ENCODE peak calls at places on chromosomes 7 and 10, in nine cellular contexts. I, K, Z, C, Q, P, M, B and D are unnamed samples.

GRCh38 chr10:35335718-35336083 is 608 bp upstream of the CCNY start:
- DNase-seq in I (no peak), K (no peak), Z (no peak), C (no peak), Q (no peak), P (no peak), M (no peak), B (no peak), D (no peak)

GRCh38 chr7:6035165-6035564 is 4.0 kb downstream of the ANKRD61 start:
- DNase-seq in I (no peak), K (no peak), Z (no peak), C (no peak), Q (no peak), P (no peak), M (no peak), B (no peak), D (no peak)

GRCh38 chr10:70145666-70146488 is 623 bp downstream of the TYSND1 start:
- DNase-seq in I (peak; percentile 89), K (peak; percentile 73), Z (peak; percentile 80), C (no peak), Q (peak; percentile 24), P (peak; percentile 41), M (peak; percentile 86), B (no peak), D (peak; percentile 39)

GRCh38 chr7:107660381-107661080 is at the start of gene SLC26A4:
- DNase-seq in I (peak; percentile 62), K (peak; percentile 29), Z (no peak), C (no peak), Q (no peak), P (no peak), M (no peak), B (no peak), D (no peak)

GRCh38 chr10:27715505-27715904 is 30.1 kb downstream of the MKX start:
- DNase-seq in I (no peak), K (no peak), Z (no peak), C (no peak), Q (no peak), P (no peak), M (no peak), B (no peak), D (no peak)

GRCh38 chr7:46191776-46192175 is 270.7 kb upstream of the IGFBP3 start:
- DNase-seq in I (no peak), K (no peak), Z (no peak), C (no peak), Q (no peak), P (no peak), M (no peak), B (no peak), D (no peak)

GRCh38 chr7:95470452-95470851 is 15.3 kb upstream of the ASB4 start:
- DNase-seq in I (no peak), K (peak; percentile 35), Z (peak; percentile 64), C (no peak), Q (no peak), P (peak; percentile 82), M (no peak), B (no peak), D (no peak)

GRCh38 chr10:7686351-7687171 is 16.6 kb upstream of the ITIH2 start:
- DNase-seq in I (no peak), K (no peak), Z (no peak), C (no peak), Q (no peak), P (peak; percentile 100), M (no peak), B (no peak), D (no peak)

GRCh38 chr10:61115874-61116273 is 171.9 kb upstream of the RHOBTB1 start:
- DNase-seq in I (no peak), K (no peak), Z (no peak), C (no peak), Q (no peak), P (no peak), M (no peak), B (no peak), D (no peak)

GRCh38 chr7:132250480-132251326 is 325.6 kb downstream of the PLXNA4 start:
- DNase-seq in I (no peak), K (no peak), Z (no peak), C (no peak), Q (no peak), P (peak; percentile 55), M (no peak), B (no peak), D (no peak)

GRCh38 chr10:125113661-125114388 is 46.5 kb downstream of the CTBP2 start:
- DNase-seq in I (no peak), K (no peak), Z (no peak), C (no peak), Q (no peak), P (no peak), M (no peak), B (no peak), D (no peak)

GRCh38 chr7:46651561-46652088 is 730.6 kb upstream of the IGFBP3 start:
- DNase-seq in I (no peak), K (no peak), Z (no peak), C (peak; percentile 47), Q (no peak), P (no peak), M (no peak), B (no peak), D (no peak)

GRCh38 chr7:41437257-41438196 is 265.4 kb downstream of the INHBA start:
- DNase-seq in I (no peak), K (no peak), Z (no peak), C (peak; percentile 0), Q (no peak), P (no peak), M (no peak), B (no peak), D (no peak)

DNA sequence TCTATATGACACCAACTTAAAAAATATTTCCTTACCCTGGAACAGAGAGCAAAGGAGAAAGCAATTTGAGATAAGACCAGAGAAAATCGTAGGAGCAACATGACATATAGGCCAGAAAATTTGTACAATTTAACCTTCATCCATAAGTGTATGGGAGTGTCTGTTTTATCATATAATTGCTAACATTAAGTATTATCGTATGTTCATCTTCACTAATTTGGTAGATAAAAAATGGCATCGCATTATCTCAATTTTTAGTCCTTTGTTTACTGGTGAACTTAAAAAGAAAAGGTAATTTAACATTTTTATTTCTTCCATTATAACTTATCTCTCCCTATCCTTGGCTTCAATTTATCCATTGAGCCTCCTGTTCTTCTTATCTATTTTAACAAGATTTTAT is 873.4 kb downstream of the KCNMA1 start:
- DNase-seq in I (no peak), K (no peak), Z (no peak), C (no peak), Q (no peak), P (no peak), M (no peak), B (no peak), D (no peak)
- TF ChIP-seq POLR2AphosphoS5 in I (no peak), K (no peak), Z (no peak), C (no peak), Q (no peak), P (no peak), M (no peak), B (no peak), D (no peak)

GRCh38 chr10:58998924-58999713 is 177.3 kb upstream of the PHYHIPL start:
- DNase-seq in I (no peak), K (no peak), Z (no peak), C (no peak), Q (peak; percentile 94), P (no peak), M (peak; percentile 80), B (no peak), D (peak; percentile 60)
- TF ChIP-seq POLR2AphosphoS5 in I (no peak), K (no peak), Z (no peak), C (no peak), Q (peak; percentile 97), P (no peak), M (no peak), B (peak; percentile 73), D (peak; percentile 56)

DNA sequence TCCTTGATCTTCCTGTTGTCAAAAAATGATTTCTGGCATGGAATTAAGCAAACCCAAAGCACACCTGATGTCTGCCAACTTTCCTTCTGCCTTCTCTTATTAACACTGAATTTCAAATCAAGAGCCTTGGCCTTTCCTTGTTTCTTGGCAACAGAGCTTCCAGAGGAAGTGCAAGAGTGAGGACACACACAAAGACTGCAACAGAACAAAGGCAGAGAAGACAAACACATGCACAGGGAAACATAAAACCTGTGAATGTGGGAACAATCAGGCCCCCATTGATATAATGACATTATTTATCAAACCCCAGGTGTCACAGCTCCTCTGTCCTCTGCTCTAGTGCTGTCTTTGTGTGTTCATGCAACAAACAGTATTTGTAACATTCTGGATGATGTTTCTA is 73.0 kb upstream of the IL6 start:
- DNase-seq in I (no peak), K (no peak), Z (peak; percentile 84), C (no peak), Q (no peak), P (no peak), M (no peak), B (peak; percentile 37), D (no peak)
- TF ChIP-seq POLR2AphosphoS5 in I (no peak), K (no peak), Z (no peak), C (no peak), Q (no peak), P (no peak), M (no peak), B (no peak), D (no peak)

DNA sequence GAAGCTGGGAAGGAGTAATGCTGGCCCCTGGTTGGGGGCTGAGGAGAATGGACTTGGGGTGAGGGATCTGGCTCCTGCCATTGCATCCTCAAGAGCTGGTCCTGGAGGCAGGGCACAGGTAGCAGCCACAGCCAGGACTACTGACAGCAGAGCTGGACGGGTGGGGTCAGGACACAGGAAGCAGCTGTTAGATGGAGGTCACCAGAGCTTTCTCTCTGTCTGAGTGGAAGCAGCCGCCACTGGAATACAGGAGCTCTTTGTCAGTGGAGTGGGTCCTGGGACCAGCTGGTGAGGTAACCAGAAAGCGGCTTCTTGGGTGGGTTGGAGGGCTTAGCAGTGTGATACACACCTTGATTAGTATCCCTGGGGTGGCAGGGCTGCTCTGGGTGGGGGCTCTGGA is 58.1 kb upstream of the AQP1 start:
- DNase-seq in I (no peak), K (no peak), Z (peak; percentile 34), C (no peak), Q (no peak), P (no peak), M (no peak), B (no peak), D (no peak)
- TF ChIP-seq POLR2AphosphoS5 in I (no peak), K (no peak), Z (no peak), C (no peak), Q (no peak), P (no peak), M (no peak), B (no peak), D (no peak)

DNA sequence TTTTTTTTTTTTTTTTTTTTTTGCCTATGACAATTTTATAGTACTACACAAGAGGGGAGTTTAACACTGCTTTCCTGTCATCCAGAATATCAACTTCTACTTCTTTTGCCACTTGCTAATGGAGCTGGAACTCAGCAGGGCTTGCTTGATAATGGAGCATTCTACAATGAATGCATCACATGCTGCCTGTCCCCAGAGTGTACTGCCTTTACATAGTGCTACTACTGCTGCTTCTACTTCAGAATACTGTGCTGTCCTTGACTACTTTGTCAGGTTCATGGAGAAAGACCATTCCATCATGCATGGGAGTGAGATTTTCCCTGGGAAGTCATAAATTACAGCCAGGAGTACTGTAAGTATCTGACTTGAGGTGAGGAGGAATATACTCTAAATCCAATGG is 338.6 kb upstream of the SEMA3A start:
- DNase-seq in I (no peak), K (no peak), Z (no peak), C (no peak), Q (no peak), P (no peak), M (no peak), B (no peak), D (no peak)
- TF ChIP-seq POLR2AphosphoS5 in I (no peak), K (no peak), Z (no peak), C (no peak), Q (no peak), P (no peak), M (no peak), B (no peak), D (no peak)